ENCODE peak calls at places on chromosomes 11 and 22, in six cellular contexts. Y is K562, J is A549, A is IMR-90, R is GM12878, S is HepG2. T is an unnamed sample.

GRCh38 chr11:122655527-122656072 is at the start of gene UBASH3B:
- DNase-seq in Y (peak; percentile 50), J (peak; percentile 84), A (peak; percentile 89), R (no peak), S (peak; percentile 47), T (peak; percentile 80)

GRCh38 chr22:37254867-37255233 is 10.8 kb upstream of the RAC2 start:
- DNase-seq in Y (no peak), J (no peak), A (peak; percentile 54), R (no peak), S (no peak), T (no peak)

GRCh38 chr22:27863556-27863955 is 55.5 kb downstream of the PITPNB start:
- DNase-seq in Y (no peak), J (no peak), A (no peak), R (no peak), S (no peak), T (no peak)

GRCh38 chr22:26304730-26305129 is 124.3 kb upstream of the ASPHD2 start:
- DNase-seq in Y (no peak), J (no peak), A (no peak), R (no peak), S (no peak), T (no peak)

GRCh38 chr11:117600261-117600783 is 196.7 kb downstream of the DSCAML1 start:
- DNase-seq in Y (no peak), J (no peak), A (no peak), R (no peak), S (no peak), T (no peak)

GRCh38 chr11:57792870-57793269 is 31.3 kb downstream of the CTNND1 start:
- DNase-seq in Y (no peak), J (peak; percentile 36), A (no peak), R (no peak), S (no peak), T (no peak)

GRCh38 chr11:131875611-131876010 is 505.2 kb downstream of the NTM start:
- DNase-seq in Y (no peak), J (no peak), A (peak; percentile 57), R (no peak), S (no peak), T (no peak)

GRCh38 chr11:121451178-121451981 is 734 bp upstream of the SORL1 start:
- DNase-seq in Y (no peak), J (no peak), A (no peak), R (no peak), S (peak; percentile 43), T (no peak)

GRCh38 chr22:29658171-29658570 is 54.7 kb downstream of the NF2 start:
- DNase-seq in Y (no peak), J (no peak), A (no peak), R (no peak), S (no peak), T (no peak)

GRCh38 chr11:1916132-1916985 is 3.1 kb upstream of the TNNT3 start:
- DNase-seq in Y (no peak), J (no peak), A (no peak), R (peak; percentile 9), S (no peak), T (no peak)

GRCh38 chr22:47287516-47287915 is 525.1 kb downstream of the TBC1D22A start:
- DNase-seq in Y (no peak), J (no peak), A (no peak), R (no peak), S (no peak), T (no peak)

GRCh38 chr22:44536411-44536810 is 38.4 kb upstream of the RTL6 start:
- DNase-seq in Y (no peak), J (no peak), A (no peak), R (no peak), S (no peak), T (no peak)

GRCh38 chr22:45925811-45926351 is 51.1 kb downstream of the WNT7B start:
- DNase-seq in Y (no peak), J (peak; percentile 70), A (no peak), R (no peak), S (no peak), T (no peak)

GRCh38 chr22:29859976-29860766 is 22.1 kb upstream of the ASCC2 start:
- DNase-seq in Y (no peak), J (no peak), A (no peak), R (no peak), S (no peak), T (no peak)

GRCh38 chr22:32796865-32797573 is 4.5 kb upstream of the TIMP3 start:
- DNase-seq in Y (peak; percentile 63), J (peak; percentile 35), A (peak; percentile 83), R (no peak), S (peak; percentile 44), T (peak; percentile 84)

GRCh38 chr22:17303840-17304779 is 65.2 kb upstream of the CECR2 start:
- DNase-seq in Y (no peak), J (no peak), A (no peak), R (peak; percentile 77), S (no peak), T (no peak)

GRCh38 chr22:21640810-21641209 is 1.3 kb upstream of the SDF2L1 start:
- DNase-seq in Y (peak; percentile 58), J (no peak), A (no peak), R (no peak), S (no peak), T (no peak)

GRCh38 chr11:47498149-47498548 is 49.2 kb upstream of the RAPSN start:
- DNase-seq in Y (no peak), J (no peak), A (no peak), R (no peak), S (no peak), T (no peak)

DNA sequence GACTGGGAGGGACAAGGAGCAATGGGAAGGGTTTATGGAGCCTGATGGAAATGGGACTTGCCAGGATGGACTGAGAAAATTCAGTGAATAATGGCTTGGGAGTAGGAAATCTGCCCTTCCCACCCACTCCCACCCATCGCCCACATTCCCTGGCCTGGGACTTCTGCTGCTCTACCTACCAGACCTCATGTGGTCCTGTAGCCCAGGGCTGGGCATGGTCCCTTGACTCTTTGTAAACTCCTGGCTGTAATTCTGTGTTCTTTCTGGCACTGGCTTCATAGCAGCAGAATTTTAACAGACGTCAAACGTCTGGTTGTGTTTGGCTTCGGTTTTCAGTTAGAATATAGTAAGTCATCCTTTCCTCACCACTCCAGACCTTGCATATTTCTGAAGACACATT is 210.7 kb downstream of the CSNK2A3 start:
- DNase-seq in Y (no peak), J (no peak), A (no peak), R (no peak), S (no peak), T (no peak)
- TF ChIP-seq BHLHE40 in Y (no peak), J (no peak), A (no peak), R (no peak), S (no peak), T (no peak)

GRCh38 chr11:107018902-107019493 is 722 bp upstream of the GUCY1A2 start:
- DNase-seq in Y (peak; percentile 18), J (peak; percentile 32), A (peak; percentile 61), R (no peak), S (peak; percentile 20), T (peak; percentile 32)
- TF ChIP-seq BHLHE40 in Y (no peak), J (no peak), A (no peak), R (no peak), S (no peak), T (no peak)

GRCh38 chr22:35206889-35207288 is 50.4 kb upstream of the HMGXB4 start:
- DNase-seq in Y (no peak), J (no peak), A (no peak), R (no peak), S (no peak), T (no peak)

GRCh38 chr22:35212020-35212419 is 45.3 kb upstream of the HMGXB4 start:
- DNase-seq in Y (peak; percentile 87), J (no peak), A (peak; percentile 65), R (no peak), S (no peak), T (no peak)

GRCh38 chr22:35205956-35206355 is 51.3 kb upstream of the HMGXB4 start:
- DNase-seq in Y (no peak), J (no peak), A (peak; percentile 72), R (no peak), S (no peak), T (no peak)

GRCh38 chr22:35208003-35208402 is 49.3 kb upstream of the HMGXB4 start:
- DNase-seq in Y (no peak), J (no peak), A (no peak), R (no peak), S (no peak), T (no peak)

GRCh38 chr22:35209203-35209602 is 48.1 kb upstream of the HMGXB4 start:
- DNase-seq in Y (no peak), J (no peak), A (no peak), R (no peak), S (no peak), T (no peak)
- TF ChIP-seq BHLHE40 in Y (no peak), J (no peak), A (no peak), R (no peak), S (no peak), T (no peak)

GRCh38 chr11:17371614-17372013 is 16.8 kb downstream of the KCNJ11 start:
- DNase-seq in Y (no peak), J (peak; percentile 58), A (peak; percentile 53), R (no peak), S (no peak), T (peak; percentile 27)
- TF ChIP-seq BHLHE40 in Y (no peak), J (no peak), A (no peak), R (no peak), S (no peak), T (no peak)